ENCODE peak calls at places on chromosomes 4 and X, in six cellular contexts. T is K562, H is GM12878, R is HepG2, F is A549, Y is SK-N-SH. W is an unnamed sample.

GRCh38 chr4:125951275-125951887 is 636.6 kb downstream of the FAT4 start:
- DNase-seq in T (no peak), H (no peak), R (no peak), F (no peak), Y (peak; percentile 18), W (no peak)

GRCh38 chrX:111470681-111471403 is 40.6 kb upstream of the SERTM2 start:
- DNase-seq in T (no peak), H (no peak), R (no peak), F (no peak), Y (no peak), W (no peak)

GRCh38 chr4:33914386-33914785 is 2329.9 kb downstream of the ARAP2 start:
- DNase-seq in T (no peak), H (no peak), R (no peak), F (no peak), Y (no peak), W (no peak)

GRCh38 chrX:37594755-37595382 is 23.4 kb downstream of the LANCL3 start:
- DNase-seq in T (no peak), H (no peak), R (no peak), F (no peak), Y (no peak), W (no peak)

GRCh38 chr4:151667025-151667424 is 93.8 kb downstream of the GATB start:
- DNase-seq in T (no peak), H (no peak), R (no peak), F (no peak), Y (no peak), W (no peak)

GRCh38 chr4:8547912-8548730 is 32.1 kb upstream of the GPR78 start:
- DNase-seq in T (no peak), H (no peak), R (no peak), F (no peak), Y (peak; percentile 20), W (no peak)

GRCh38 chrX:19183777-19184485 is 61.7 kb upstream of the ADGRG2 start:
- DNase-seq in T (no peak), H (no peak), R (no peak), F (no peak), Y (no peak), W (no peak)

GRCh38 chr4:19309365-19309764 is 942.3 kb upstream of the SLIT2 start:
- DNase-seq in T (no peak), H (no peak), R (no peak), F (no peak), Y (no peak), W (no peak)

GRCh38 chrX:9267415-9267814 is 197.4 kb upstream of the TBL1X start:
- DNase-seq in T (no peak), H (no peak), R (peak; percentile 82), F (peak; percentile 4), Y (no peak), W (no peak)

GRCh38 chrX:35076061-35076460 is 133.5 kb downstream of the FAM47B start:
- DNase-seq in T (no peak), H (no peak), R (no peak), F (no peak), Y (no peak), W (no peak)
- TF ChIP-seq REST in T (no peak), H (no peak), R (no peak), F (no peak), Y (no peak), W (no peak)

GRCh38 chr4:99207911-99208718 is 10.9 kb downstream of the ADH6 start:
- DNase-seq in T (no peak), H (no peak), R (no peak), F (no peak), Y (no peak), W (no peak)
- TF ChIP-seq REST in T (no peak), H (no peak), R (no peak), F (no peak), Y (no peak), W (no peak)

GRCh38 chr4:75779059-75779757 is 54.8 kb downstream of the USO1 start:
- DNase-seq in T (no peak), H (no peak), R (no peak), F (no peak), Y (no peak), W (no peak)

GRCh38 chr4:75786938-75787337 is 62.6 kb downstream of the USO1 start:
- DNase-seq in T (no peak), H (no peak), R (no peak), F (no peak), Y (no peak), W (no peak)

GRCh38 chr4:75777589-75777988 is 53.2 kb downstream of the USO1 start:
- DNase-seq in T (no peak), H (no peak), R (no peak), F (no peak), Y (no peak), W (no peak)

GRCh38 chr4:75786526-75786925 is 62.1 kb downstream of the USO1 start:
- DNase-seq in T (no peak), H (no peak), R (no peak), F (no peak), Y (no peak), W (no peak)

DNA sequence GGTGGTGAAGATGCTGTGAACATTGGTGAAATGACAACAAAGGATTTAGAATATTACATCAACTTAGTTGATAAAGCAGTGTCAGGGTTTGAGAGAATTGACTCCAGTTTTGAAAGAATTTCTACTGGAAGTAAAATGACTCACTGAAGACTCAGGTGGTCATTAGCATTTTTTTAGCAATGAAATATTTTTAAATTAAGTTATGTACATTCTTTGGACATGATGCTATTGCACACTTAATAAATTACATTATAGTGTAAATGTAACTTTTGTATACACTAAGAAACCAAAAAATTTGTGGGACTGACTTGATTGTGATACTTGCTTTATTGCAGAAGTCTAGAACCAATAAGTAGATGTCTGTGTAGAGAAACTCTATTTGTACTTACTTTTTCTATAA is 57.0 kb downstream of the USO1 start:
- DNase-seq in T (no peak), H (no peak), R (no peak), F (no peak), Y (no peak), W (no peak)
- TF ChIP-seq REST in T (no peak), H (no peak), R (no peak), F (no peak), Y (no peak), W (no peak)

DNA sequence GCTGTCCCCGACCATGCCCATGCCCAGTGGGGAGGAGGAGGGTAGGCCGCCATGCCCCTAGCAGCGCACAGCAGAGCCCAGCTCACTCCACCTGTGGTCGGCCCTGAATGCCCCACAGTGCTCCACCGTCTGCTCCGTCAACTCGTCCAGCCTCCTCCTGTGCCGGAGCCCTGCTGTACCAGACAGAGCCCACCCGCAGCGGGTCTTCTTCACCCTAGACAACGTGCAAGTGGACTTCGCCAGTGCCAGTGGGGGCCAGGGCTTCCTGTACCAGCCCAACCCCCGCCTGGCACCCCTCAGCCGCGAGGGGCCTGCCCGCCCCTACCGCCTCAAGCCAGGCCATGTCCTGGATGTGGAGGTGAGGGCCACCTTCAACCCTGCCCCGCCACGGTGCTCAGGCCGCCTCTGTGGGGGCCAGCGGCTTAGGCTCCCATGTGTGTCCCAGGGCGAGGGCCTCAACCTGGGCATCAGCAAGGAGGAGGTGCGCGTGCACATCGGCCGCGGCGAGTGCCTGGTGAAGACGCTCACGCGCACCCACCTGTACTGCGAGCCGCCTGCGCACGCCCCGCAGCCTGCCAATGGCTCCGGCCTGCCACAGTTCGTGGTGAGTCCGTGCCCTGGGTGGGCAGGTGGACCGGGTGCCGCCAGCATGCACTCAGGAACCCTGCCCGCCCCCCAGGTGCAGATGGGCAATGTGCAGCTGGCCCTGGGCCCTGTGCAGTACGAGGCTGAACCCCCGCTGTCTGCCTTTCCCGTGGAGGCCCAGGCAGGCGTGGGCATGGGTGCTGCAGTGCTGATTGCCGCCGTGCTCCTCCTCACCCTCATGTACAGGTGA is 6.9 kb upstream of the SRPK3 start:
- DNase-seq in T (no peak), H (no peak), R (no peak), F (no peak), Y (peak; percentile 36), W (no peak)
- TF ChIP-seq REST in T (no peak), H (no peak), R (no peak), F (no peak), Y (no peak), W (no peak)

GRCh38 chrX:46626566-46626965 is 53.0 kb downstream of the CHST7 start:
- DNase-seq in T (no peak), H (no peak), R (no peak), F (no peak), Y (no peak), W (peak; percentile 91)

GRCh38 chrX:46630141-46630540 is 56.6 kb downstream of the CHST7 start:
- DNase-seq in T (no peak), H (no peak), R (no peak), F (no peak), Y (no peak), W (no peak)

GRCh38 chrX:46627044-46627443 is 53.5 kb downstream of the CHST7 start:
- DNase-seq in T (no peak), H (no peak), R (no peak), F (no peak), Y (no peak), W (no peak)

GRCh38 chrX:46628406-46629371 is 55.1 kb downstream of the CHST7 start:
- DNase-seq in T (no peak), H (peak; percentile 91), R (no peak), F (no peak), Y (no peak), W (peak; percentile 65)

DNA sequence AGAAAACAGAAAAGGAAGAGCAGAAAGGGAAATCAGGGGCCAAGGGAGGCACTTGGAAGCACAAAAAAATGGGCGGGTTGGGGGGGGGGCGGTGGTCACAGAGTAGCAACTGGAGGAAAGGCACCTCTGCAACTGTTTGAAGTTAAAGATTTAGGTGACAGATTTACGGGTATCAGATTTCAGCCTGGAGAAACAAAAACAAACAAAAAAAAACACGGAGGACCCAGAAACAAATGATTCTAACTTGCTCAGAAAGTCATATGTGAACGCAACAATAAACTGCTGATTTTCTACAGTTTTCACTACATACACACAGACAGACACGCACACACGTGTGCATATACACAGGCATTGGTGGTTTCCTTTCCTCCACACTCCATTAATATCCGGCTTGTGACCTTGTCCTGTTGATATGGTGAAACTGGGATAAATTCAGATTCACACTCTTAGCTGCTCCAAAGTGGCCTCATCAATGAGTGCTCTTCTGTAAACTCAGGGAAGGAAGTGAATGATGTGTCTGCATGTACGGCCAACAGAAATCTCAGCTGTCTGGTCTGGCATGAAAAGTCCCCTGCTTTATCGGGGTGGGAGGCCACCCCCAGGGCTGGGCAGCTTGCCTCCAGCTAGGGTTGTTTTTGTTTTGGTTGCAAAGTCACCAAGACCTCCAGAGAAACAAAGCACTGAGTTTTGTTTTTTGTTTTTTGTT is 54.3 kb downstream of the CHST7 start:
- DNase-seq in T (no peak), H (no peak), R (no peak), F (no peak), Y (no peak), W (no peak)
- TF ChIP-seq REST in T (no peak), H (no peak), R (no peak), F (no peak), Y (no peak), W (no peak)